ENCODE peak calls at places on chromosome 14, in four cellular contexts. F is IMR-90, M is mesenchymal stem cell, B is trophoblast cell. Q is an unnamed sample.

GRCh38 chr14:61452452-61452851 is 131.1 kb downstream of the PRKCH start:
- DNase-seq in F (no peak), M (no peak), B (no peak), Q (no peak)

GRCh38 chr14:63249112-63249511 is 44.9 kb downstream of the RHOJ start:
- DNase-seq in F (peak; percentile 48), M (no peak), B (no peak), Q (no peak)

GRCh38 chr14:98130691-98131090 is 1141.3 kb downstream of the BCL11B start:
- DNase-seq in F (no peak), M (no peak), B (no peak), Q (no peak)

GRCh38 chr14:94129758-94130414 is 482 bp upstream of the IFI27L2 start:
- DNase-seq in F (peak; percentile 34), M (peak; percentile 62), B (no peak), Q (peak; percentile 61)

GRCh38 chr14:22552001-22552826 is 36.8 kb downstream of the DAD1 start:
- DNase-seq in F (no peak), M (no peak), B (no peak), Q (no peak)

GRCh38 chr14:31286456-31287293 is 79.1 kb upstream of the HECTD1 start:
- DNase-seq in F (no peak), M (no peak), B (no peak), Q (peak; percentile 65)

GRCh38 chr14:23085458-23085857 is 9.5 kb downstream of the ACIN1 start:
- DNase-seq in F (peak; percentile 27), M (no peak), B (no peak), Q (no peak)

GRCh38 chr14:100825691-100826331 is at the start of gene MEG3:
- DNase-seq in F (peak; percentile 82), M (no peak), B (no peak), Q (no peak)

GRCh38 chr14:93537962-93538361 is 107.2 kb downstream of the UNC79 start:
- DNase-seq in F (no peak), M (no peak), B (no peak), Q (no peak)

GRCh38 chr14:36511981-36512584 is 7.9 kb downstream of the NKX2-1 start:
- DNase-seq in F (no peak), M (no peak), B (no peak), Q (no peak)

GRCh38 chr14:69887740-69888657 is 8.8 kb downstream of the SMOC1 start:
- DNase-seq in F (peak; percentile 71), M (no peak), B (no peak), Q (no peak)

GRCh38 chr14:61934385-61934784 is 172.2 kb downstream of the SNAPC1 start:
- DNase-seq in F (peak; percentile 99), M (no peak), B (no peak), Q (no peak)

GRCh38 chr14:80428171-80428570 is 216.9 kb upstream of the DIO2 start:
- DNase-seq in F (peak; percentile 47), M (no peak), B (peak; percentile 11), Q (peak; percentile 4)

GRCh38 chr14:102772781-102773570 is 4.3 kb upstream of the TRAF3 start:
- DNase-seq in F (no peak), M (peak; percentile 54), B (no peak), Q (peak; percentile 92)

GRCh38 chr14:50335389-50335788 is 23.3 kb downstream of the DMAC2L start:
- DNase-seq in F (peak; percentile 72), M (peak; percentile 75), B (peak; percentile 9), Q (peak; percentile 87)

GRCh38 chr14:77988966-77989365 is 181.2 kb upstream of the NRXN3 start:
- DNase-seq in F (peak; percentile 48), M (no peak), B (no peak), Q (no peak)

GRCh38 chr14:100807979-100808734 is 17.8 kb upstream of the MEG3 start:
- DNase-seq in F (no peak), M (no peak), B (no peak), Q (no peak)

GRCh38 chr14:41505491-41505890 is 101.2 kb upstream of the LRFN5 start:
- DNase-seq in F (no peak), M (no peak), B (peak; percentile 72), Q (peak; percentile 89)

GRCh38 chr14:71011479-71011878 is 104.2 kb downstream of the PCNX1 start:
- DNase-seq in F (no peak), M (no peak), B (no peak), Q (no peak)

GRCh38 chr14:52553002-52553670 is 500 bp downstream of the GPR137C start:
- DNase-seq in F (no peak), M (peak; percentile 30), B (peak; percentile 49), Q (peak; percentile 58)

GRCh38 chr14:50117456-50117855 is 1.1 kb upstream of the VCPKMT start:
- DNase-seq in F (no peak), M (no peak), B (no peak), Q (no peak)

GRCh38 chr14:49594347-49595089 is 4.2 kb upstream of the LRR1 start:
- DNase-seq in F (peak; percentile 85), M (peak; percentile 85), B (no peak), Q (no peak)

GRCh38 chr14:103026988-103027387 is 30.4 kb downstream of the CDC42BPB start:
- DNase-seq in F (no peak), M (no peak), B (no peak), Q (no peak)

GRCh38 chr14:81406863-81407262 is 6.7 kb upstream of the STON2 start:
- DNase-seq in F (peak; percentile 1), M (no peak), B (no peak), Q (no peak)

GRCh38 chr14:41285193-41285748 is 321.4 kb upstream of the LRFN5 start:
- DNase-seq in F (peak; percentile 1), M (peak; percentile 56), B (peak; percentile 6), Q (peak; percentile 33)

GRCh38 chr14:22861651-22862050 is 9.9 kb upstream of the LRP10 start:
- DNase-seq in F (no peak), M (no peak), B (no peak), Q (no peak)

GRCh38 chr14:50057331-50057730 is 59.0 kb downstream of the VCPKMT start:
- DNase-seq in F (no peak), M (no peak), B (no peak), Q (no peak)

GRCh38 chr14:53841109-53842099 is 115.2 kb downstream of the BMP4 start:
- DNase-seq in F (no peak), M (no peak), B (no peak), Q (no peak)

DNA sequence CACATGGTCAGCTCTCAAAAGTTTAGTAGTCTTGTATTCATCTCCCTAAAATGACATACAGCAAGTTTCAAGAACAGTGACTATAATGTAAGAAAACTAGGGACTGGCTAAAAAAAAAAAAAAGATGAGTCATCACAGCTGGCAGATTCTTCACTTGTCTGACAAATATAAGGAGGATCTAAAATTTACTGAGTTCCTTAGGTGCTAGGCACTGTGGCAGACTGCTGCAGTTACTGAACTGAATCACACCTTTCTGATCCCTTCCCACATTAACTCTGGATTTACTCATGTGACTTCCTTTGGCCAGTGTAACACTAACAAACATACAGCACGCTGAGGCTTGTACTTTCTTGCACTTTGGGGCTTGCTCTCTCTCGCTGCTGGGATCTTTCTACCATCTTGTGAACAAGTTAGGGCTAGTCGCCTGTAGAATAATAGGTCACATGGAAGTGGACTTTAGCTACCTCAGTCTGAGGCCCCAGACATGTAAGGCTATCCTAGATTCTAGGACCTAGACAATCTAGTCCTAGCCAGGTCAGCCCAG is 32.1 kb downstream of the BAZ1A start:
- DNase-seq in F (peak; percentile 86), M (peak; percentile 83), B (peak; percentile 17), Q (peak; percentile 27)
- H3K4me3 ChIP-seq in F (no peak overlapping the region), M (no peak overlapping the region), B (no peak overlapping the region), Q (no peak overlapping the region)

DNA sequence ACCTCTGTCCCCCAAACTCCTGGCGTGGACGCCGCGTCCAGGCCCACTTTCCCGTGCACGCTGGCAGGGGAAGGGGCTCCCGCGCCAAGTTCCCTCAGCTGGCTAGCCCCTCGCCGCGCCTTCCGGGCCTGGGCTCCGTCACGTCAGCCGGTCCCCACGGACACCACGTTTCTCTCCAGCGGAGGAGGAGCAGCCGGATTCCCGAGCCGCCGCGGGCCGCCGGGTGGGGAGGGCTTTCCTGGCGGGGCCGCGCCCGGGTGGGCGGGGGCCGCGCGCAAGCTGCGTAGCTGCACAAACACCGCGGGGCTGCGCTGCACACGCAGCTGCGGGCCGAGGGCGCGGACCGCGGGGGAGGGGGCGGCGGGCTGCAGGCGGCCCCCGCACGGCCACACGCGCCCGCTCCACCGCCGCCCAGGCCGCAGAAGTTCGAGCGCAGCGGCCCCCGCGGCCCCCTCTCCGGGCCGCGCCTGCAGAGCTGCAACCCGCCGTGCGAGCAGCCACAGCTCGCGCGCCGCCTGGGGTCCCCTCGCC is 45.1 kb upstream of the PNMA1 start:
- DNase-seq in F (peak; percentile 50), M (peak; percentile 58), B (peak; percentile 40), Q (no peak)
- H3K4me1 ChIP-seq in F (peaks cover 48% of the 10 kb centered on the region), M (peaks cover 56% of the 10 kb centered on the region), B (peaks cover 52% of the 10 kb centered on the region), Q (peaks cover 5% of the 10 kb centered on the region)

DNA sequence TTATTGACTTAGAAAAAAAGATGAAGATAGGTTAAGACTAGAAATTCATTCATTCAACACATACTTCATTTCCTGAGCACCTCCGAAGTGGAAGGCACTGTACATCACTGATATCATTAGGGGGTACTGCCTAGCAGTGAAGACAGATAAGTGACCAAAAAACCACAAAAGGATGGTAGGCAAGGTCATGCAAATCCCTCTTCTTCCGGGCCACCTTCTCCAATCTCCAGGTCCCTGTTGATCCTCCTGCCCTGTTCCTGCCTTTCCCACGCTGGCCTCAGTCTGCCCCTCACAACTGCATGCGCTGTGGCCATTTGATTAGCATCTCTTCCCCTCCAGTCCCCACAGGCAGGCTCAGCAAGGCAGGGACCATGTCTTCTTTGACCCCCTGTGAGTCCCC is 60.8 kb downstream of the SETD3 start:
- DNase-seq in F (no peak), M (no peak), B (no peak), Q (no peak)
- H3K4ac ChIP-seq in F (no peak overlapping the region), M (no peak overlapping the region), B (peak overlapping the region; percentile 84), Q (no peak overlapping the region)

GRCh38 chr14:104138098-104138890 is at the start of gene KIF26A:
- DNase-seq in F (no peak), M (peak; percentile 61), B (no peak), Q (peak; percentile 84)

GRCh38 chr14:104137297-104138097 is 890 bp upstream of the KIF26A start:
- DNase-seq in F (peak; percentile 4), M (peak; percentile 69), B (peak; percentile 42), Q (peak; percentile 92)

GRCh38 chr14:104135121-104135903 is 3.1 kb upstream of the KIF26A start:
- DNase-seq in F (no peak), M (peak; percentile 24), B (no peak), Q (peak; percentile 83)

GRCh38 chr14:104135904-104136471 is 2.4 kb upstream of the KIF26A start:
- DNase-seq in F (no peak), M (no peak), B (no peak), Q (no peak)

GRCh38 chr14:104136472-104137296 is 1.7 kb upstream of the KIF26A start:
- DNase-seq in F (no peak), M (no peak), B (no peak), Q (no peak)
- H3K4me3 ChIP-seq in F (no peak overlapping the region), M (no peak overlapping the region), B (no peak overlapping the region), Q (no peak overlapping the region)

GRCh38 chr14:91357731-91358319 is 59.8 kb downstream of the CCDC88C start:
- DNase-seq in F (no peak), M (no peak), B (no peak), Q (no peak)

GRCh38 chr14:91363776-91364523 is 53.7 kb downstream of the CCDC88C start:
- DNase-seq in F (no peak), M (no peak), B (peak; percentile 9), Q (no peak)

GRCh38 chr14:91361236-91361811 is 56.3 kb downstream of the CCDC88C start:
- DNase-seq in F (peak; percentile 34), M (peak; percentile 81), B (peak; percentile 95), Q (no peak)

GRCh38 chr14:91358654-91359210 is 58.9 kb downstream of the CCDC88C start:
- DNase-seq in F (no peak), M (no peak), B (no peak), Q (no peak)

GRCh38 chr14:91360490-91361235 is 57.0 kb downstream of the CCDC88C start:
- DNase-seq in F (no peak), M (no peak), B (no peak), Q (no peak)
- H3K4me1 ChIP-seq in F (no peaks in the 10 kb centered on the region), M (peaks cover 2% of the 10 kb centered on the region), B (peaks cover 3% of the 10 kb centered on the region), Q (peaks cover 4% of the 10 kb centered on the region)